ENCODE peak calls at places on chromosome 4, in seven cellular contexts. X, J, W, R, I, Z and V are unnamed samples.
A peak's percentile ranks its signal among the peaks of the same experiment; 100 is the strongest.

GRCh38 chr4:63361628-63362027 is 1047.6 kb downstream of the TECRL start:
- DNase-seq in X (no peak), J (no peak), W (no peak), R (no peak), I (no peak), Z (no peak), V (no peak)

GRCh38 chr4:74661427-74662171 is 132.7 kb downstream of the BTC start:
- DNase-seq in X (peak; percentile 41), J (peak; percentile 78), W (no peak), R (no peak), I (peak; percentile 69), Z (no peak), V (no peak)

GRCh38 chr4:66482186-66482585 is 811.9 kb upstream of the EPHA5 start:
- DNase-seq in X (no peak), J (peak; percentile 7), W (no peak), R (no peak), I (no peak), Z (no peak), V (no peak)

GRCh38 chr4:145230726-145231125 is 50.3 kb upstream of the OTUD4 start:
- DNase-seq in X (peak; percentile 53), J (peak; percentile 13), W (no peak), R (no peak), I (peak; percentile 81), Z (no peak), V (peak; percentile 65)

GRCh38 chr4:69708211-69708610 is 52.2 kb downstream of the SULT1B1 start:
- DNase-seq in X (no peak), J (peak; percentile 41), W (no peak), R (no peak), I (peak; percentile 59), Z (no peak), V (no peak)

GRCh38 chr4:94500696-94501095 is 49.0 kb downstream of the PDLIM5 start:
- DNase-seq in X (no peak), J (no peak), W (no peak), R (no peak), I (peak; percentile 53), Z (no peak), V (no peak)

GRCh38 chr4:19850909-19851308 is 400.8 kb upstream of the SLIT2 start:
- DNase-seq in X (peak; percentile 25), J (peak; percentile 94), W (peak; percentile 31), R (no peak), I (peak; percentile 41), Z (peak; percentile 2), V (peak; percentile 71)

GRCh38 chr4:123379392-123379791 is 17.2 kb upstream of the SPRY1 start:
- DNase-seq in X (no peak), J (no peak), W (no peak), R (no peak), I (peak; percentile 14), Z (no peak), V (no peak)

GRCh38 chr4:15003891-15004700 is 1.8 kb downstream of the CPEB2 start:
- DNase-seq in X (no peak), J (peak; percentile 42), W (no peak), R (no peak), I (peak; percentile 37), Z (no peak), V (no peak)

GRCh38 chr4:172142331-172142738 is 329.1 kb downstream of the GALNTL6 start:
- DNase-seq in X (peak; percentile 22), J (peak; percentile 11), W (no peak), R (no peak), I (no peak), Z (no peak), V (no peak)

GRCh38 chr4:71941001-71941400 is 90.8 kb upstream of the NPFFR2 start:
- DNase-seq in X (peak; percentile 4), J (peak; percentile 48), W (peak; percentile 1), R (no peak), I (peak; percentile 14), Z (peak; percentile 7), V (no peak)

GRCh38 chr4:12270546-12270945 is 841.9 kb upstream of the HS3ST1 start:
- DNase-seq in X (no peak), J (peak; percentile 1), W (no peak), R (no peak), I (peak; percentile 53), Z (no peak), V (no peak)

GRCh38 chr4:151605215-151605614 is 155.6 kb downstream of the GATB start:
- DNase-seq in X (no peak), J (no peak), W (no peak), R (no peak), I (no peak), Z (no peak), V (no peak)

GRCh38 chr4:169934794-169935400 is 91.3 kb downstream of the MFAP3L start:
- DNase-seq in X (no peak), J (no peak), W (no peak), R (no peak), I (no peak), Z (no peak), V (no peak)

GRCh38 chr4:108166038-108166437 is 2.7 kb downstream of the LEF1 start:
- DNase-seq in X (no peak), J (no peak), W (no peak), R (no peak), I (no peak), Z (no peak), V (no peak)

GRCh38 chr4:133592591-133592990 is 443.5 kb downstream of the PCDH10 start:
- DNase-seq in X (no peak), J (no peak), W (no peak), R (no peak), I (no peak), Z (no peak), V (no peak)

GRCh38 chr4:20353646-20354045 is 101.9 kb downstream of the SLIT2 start:
- DNase-seq in X (no peak), J (no peak), W (no peak), R (no peak), I (no peak), Z (no peak), V (no peak)

GRCh38 chr4:78616046-78616498 is 64.5 kb downstream of the ANXA3 start:
- DNase-seq in X (peak; percentile 81), J (no peak), W (no peak), R (no peak), I (peak; percentile 80), Z (no peak), V (no peak)

GRCh38 chr4:174870311-174870710 is 41.3 kb upstream of the GLRA3 start:
- DNase-seq in X (no peak), J (no peak), W (no peak), R (no peak), I (no peak), Z (no peak), V (no peak)

GRCh38 chr4:174871407-174871806 is 42.4 kb upstream of the GLRA3 start:
- DNase-seq in X (no peak), J (no peak), W (no peak), R (no peak), I (no peak), Z (no peak), V (no peak)

GRCh38 chr4:174869334-174869733 is 40.3 kb upstream of the GLRA3 start:
- DNase-seq in X (no peak), J (no peak), W (no peak), R (no peak), I (no peak), Z (no peak), V (no peak)

GRCh38 chr4:174874898-174875297 is 43.3 kb upstream of the ADAM29 start:
- DNase-seq in X (no peak), J (no peak), W (no peak), R (no peak), I (no peak), Z (no peak), V (no peak)

DNA sequence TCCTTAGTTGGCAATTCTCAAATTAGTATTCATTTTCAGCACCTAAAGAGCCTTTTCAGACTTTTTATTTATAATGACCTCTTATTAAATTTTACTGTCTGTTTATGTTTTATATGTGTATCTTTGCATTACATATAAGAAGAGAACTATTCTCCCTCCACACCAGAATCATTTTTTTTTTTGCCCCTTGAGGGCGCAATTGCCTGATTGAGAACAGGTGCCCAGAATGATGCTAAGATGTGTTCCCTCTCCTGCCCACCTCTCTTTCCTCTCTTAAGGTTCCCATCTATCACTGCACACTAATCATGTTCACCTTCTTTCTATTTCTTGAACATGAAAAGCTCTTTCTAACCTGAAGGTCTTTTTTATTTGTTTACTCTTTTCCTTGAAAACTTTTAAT is 44.2 kb upstream of the ADAM29 start:
- DNase-seq in X (peak; percentile 7), J (peak; percentile 18), W (peak; percentile 4), R (no peak), I (no peak), Z (no peak), V (no peak)
- TF ChIP-seq CTCF in X (peak; percentile 26), J (peak; percentile 22), W (peak; percentile 61), R (no peak), I (peak; percentile 7), Z (no peak), V (peak; percentile 29)

DNA sequence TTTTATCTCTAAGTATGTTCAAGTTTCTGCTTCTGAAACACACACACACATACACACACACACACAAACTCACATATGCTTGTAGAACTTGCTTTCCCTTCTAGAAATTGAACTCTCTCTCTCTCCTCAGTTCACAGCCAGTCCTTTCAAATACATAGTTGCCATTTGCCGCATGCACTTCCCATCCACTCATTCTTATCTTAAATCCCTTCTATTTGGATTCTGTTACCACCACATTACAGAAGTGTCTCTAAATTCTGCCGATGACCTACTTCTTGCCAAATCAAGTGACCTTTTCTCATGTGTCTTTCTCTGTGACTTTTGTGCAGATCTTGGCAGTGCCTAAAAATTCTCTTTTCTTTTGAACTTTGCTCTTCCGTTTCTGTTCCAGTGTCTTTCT is 7.5 kb upstream of the MYOZ2 start:
- DNase-seq in X (no peak), J (no peak), W (no peak), R (no peak), I (no peak), Z (no peak), V (no peak)
- H3K4me3 ChIP-seq in X (no peak overlapping the region), J (no peak overlapping the region), W (no peak overlapping the region), R (no peak overlapping the region), I (no peak overlapping the region), Z (no peak overlapping the region), V (no peak overlapping the region)

DNA sequence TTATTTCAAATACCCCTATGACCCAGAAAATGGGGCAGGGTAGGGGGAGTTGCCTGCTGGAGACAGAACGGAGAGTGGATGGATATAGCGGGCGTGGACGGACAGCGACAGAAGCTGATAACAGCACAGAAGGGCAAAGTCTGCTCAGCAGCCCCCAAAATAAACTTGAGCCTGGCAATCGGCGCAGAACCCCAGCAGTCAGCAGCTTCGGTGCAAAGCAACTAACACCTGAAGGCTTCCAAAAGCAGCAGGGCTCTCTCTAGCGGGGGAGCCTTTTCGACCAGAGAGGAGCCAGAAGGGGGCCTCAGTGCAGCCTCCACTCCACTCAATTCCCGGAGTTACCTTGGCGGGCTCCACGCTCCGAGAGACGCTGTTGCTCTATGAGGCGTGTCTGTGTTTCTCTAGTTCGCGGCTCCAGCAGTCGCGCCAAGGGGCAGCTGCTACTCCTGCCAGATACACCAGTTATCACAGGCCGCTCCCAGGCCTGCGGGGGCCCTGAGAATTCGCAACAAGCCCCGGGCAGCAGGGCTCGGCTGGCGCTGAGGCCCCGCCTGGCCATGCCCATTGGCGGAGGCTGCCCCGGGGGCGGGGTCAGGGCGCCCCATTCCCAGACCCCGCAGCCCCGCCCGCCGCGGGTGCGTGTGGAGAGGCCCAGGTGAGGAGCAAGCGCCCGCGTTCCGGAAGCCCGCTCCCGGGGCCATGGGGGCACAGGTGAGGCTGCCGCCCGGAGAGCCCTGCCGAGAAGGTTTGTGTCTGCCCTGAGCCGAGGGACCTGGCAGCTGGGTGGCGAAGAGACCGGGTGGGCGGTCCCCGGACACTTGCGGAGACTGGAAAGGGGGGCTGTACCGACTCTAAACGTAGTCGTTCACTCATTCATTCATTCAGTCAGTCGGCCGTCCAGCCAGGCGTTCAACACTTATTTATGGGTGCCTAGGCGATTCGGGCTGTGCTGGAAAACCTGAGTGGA is at the start of the genes CNGA1 and NIPAL1:
- DNase-seq in X (peak; percentile 38), J (peak; percentile 97), W (peak; percentile 63), R (peak; percentile 73), I (peak; percentile 65), Z (peak; percentile 61), V (no peak)
- TF ChIP-seq CTCF in X (peak; percentile 55), J (peak; percentile 38), W (peak; percentile 55), R (no peak), I (peak; percentile 54), Z (peak; percentile 14), V (peak; percentile 55)

GRCh38 chr4:183471960-183472708 is 27.7 kb downstream of the CDKN2AIP start:
- DNase-seq in X (peak; percentile 75), J (peak; percentile 77), W (peak; percentile 36), R (peak; percentile 80), I (peak; percentile 75), Z (peak; percentile 27), V (no peak)
- H3K4me3 ChIP-seq in X (no peak overlapping the region), J (no peak overlapping the region), W (no peak overlapping the region), R (no peak overlapping the region), I (no peak overlapping the region), Z (no peak overlapping the region), V (no peak overlapping the region)